ENCODE peak calls at places on chromosomes 12 and 14, in five cellular contexts. M is K562, F is A549, I is H1, J is HepG2. Z is an unnamed sample.

GRCh38 chr14:63192085-63192484 is 12.2 kb upstream of the RHOJ start:
- DNase-seq in J (no peak), M (no peak), F (no peak), I (no peak), Z (peak; percentile 23)

GRCh38 chr14:46964378-46964777 is 312.8 kb upstream of the RPL10L start:
- DNase-seq in J (no peak), F (no peak), M (no peak), I (no peak), Z (no peak)

GRCh38 chr12:41190360-41190759 is 2.2 kb downstream of the PDZRN4 start:
- DNase-seq in I (no peak), F (peak; percentile 42), M (peak; percentile 2), J (peak; percentile 2), Z (no peak)

GRCh38 chr12:107318804-107319535 is 225.6 kb upstream of the CRY1 start:
- DNase-seq in M (no peak), I (no peak), F (no peak), J (no peak), Z (peak; percentile 51)

GRCh38 chr12:25800101-25800500 is 158.4 kb upstream of the RASSF8 start:
- DNase-seq in M (no peak), F (no peak), J (no peak), I (no peak), Z (peak; percentile 30)

GRCh38 chr12:65810036-65810435 is 14.2 kb upstream of the HMGA2 start:
- DNase-seq in M (no peak), J (no peak), I (no peak), F (no peak), Z (peak; percentile 37)

GRCh38 chr12:130119241-130119861 is 42.9 kb upstream of the FZD10 start:
- DNase-seq in J (no peak), I (no peak), F (no peak), M (no peak), Z (no peak)

GRCh38 chr12:25242981-25243764 is 7.6 kb downstream of the KRAS start:
- DNase-seq in M (no peak), F (no peak), I (no peak), J (no peak), Z (peak; percentile 74)

GRCh38 chr12:54020587-54020969 is 7.7 kb upstream of the HOXC6 start:
- DNase-seq in M (no peak), F (no peak), I (no peak), J (no peak), Z (no peak)

GRCh38 chr12:96094201-96094600 is 58.8 kb upstream of the LTA4H start:
- DNase-seq in F (no peak), I (peak; percentile 46), J (no peak), M (no peak), Z (no peak)
- TF ChIP-seq MAFK in F (no peak), I (no peak), J (no peak), M (no peak), Z (no peak)

DNA sequence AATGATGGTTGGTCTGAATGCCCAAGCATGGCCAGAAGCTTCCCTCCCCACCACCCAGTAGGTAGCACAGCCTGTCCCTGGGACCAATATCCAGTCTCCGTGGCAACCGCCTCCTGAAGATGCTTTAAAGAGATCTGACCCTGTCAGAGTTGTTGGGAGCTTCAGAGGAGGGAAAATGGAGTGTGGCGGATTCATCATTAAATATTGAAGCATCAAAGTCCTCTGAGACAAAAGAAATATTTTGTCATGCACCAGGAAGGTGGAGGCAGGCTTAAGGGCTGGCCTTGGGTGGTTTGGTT is 4.8 kb upstream of the NGB start:
- DNase-seq in J (no peak), M (no peak), F (no peak), I (no peak), Z (no peak)
- TF ChIP-seq RFX5 in J (no peak), M (no peak), F (no peak), I (no peak), Z (no peak)

GRCh38 chr12:100371146-100371545 is 14.3 kb downstream of the SLC17A8 start:
- DNase-seq in F (no peak), I (no peak), M (no peak), J (peak; percentile 28), Z (no peak)

GRCh38 chr12:100376166-100376565 is 19.3 kb downstream of the SLC17A8 start:
- DNase-seq in M (no peak), I (no peak), F (no peak), J (no peak), Z (no peak)

GRCh38 chr12:100372846-100373245 is 16.0 kb downstream of the SLC17A8 start:
- DNase-seq in M (no peak), F (no peak), I (peak; percentile 27), J (no peak), Z (no peak)

GRCh38 chr12:100375023-100375737 is 18.3 kb downstream of the SLC17A8 start:
- DNase-seq in F (no peak), I (no peak), J (no peak), M (no peak), Z (peak; percentile 16)
- TF ChIP-seq MAFK in F (no peak), I (no peak), J (no peak), M (no peak), Z (no peak)

GRCh38 chr14:104678346-104678745 is 11.1 kb upstream of the INF2 start:
- DNase-seq in F (no peak), M (peak; percentile 43), J (no peak), I (no peak), Z (peak; percentile 34)
- TF ChIP-seq RFX5 in F (no peak), M (no peak), J (no peak), I (no peak), Z (no peak)

GRCh38 chr12:92597997-92598396 is 104.8 kb upstream of the PLEKHG7 start:
- DNase-seq in F (no peak), I (no peak), M (no peak), J (no peak), Z (peak; percentile 91)
- TF ChIP-seq MAFK in F (peak; percentile 24), I (no peak), M (no peak), J (no peak), Z (no peak)

GRCh38 chr12:9049520-9050133 is 60.3 kb downstream of the KLRG1 start:
- DNase-seq in I (no peak), J (peak; percentile 46), F (peak; percentile 34), M (peak; percentile 58), Z (peak; percentile 52)
- TF ChIP-seq RFX5 in I (no peak), J (no peak), F (no peak), M (no peak), Z (no peak)

Z was measured in IMR-90.